ENCODE peak calls at places on chromosome 15, in nine cellular contexts. T is ureter; H is NCI-H2081; V is EH; R is T-helper 2 cell; N is activated CD8-positive, alpha-beta memory T cell treated with anti-CD3 and anti-CD28 coated beads for 24 hours; E is skeletal muscle cell; D is T-helper 22 cell; X is mesendoderm. P is an unnamed sample.

GRCh38 chr15:47376190-47376589 is 341.1 kb upstream of the SEMA6D start:
- DNase-seq in D (no peak), V (no peak), T (no peak), R (no peak), E (no peak), X (no peak), H (no peak), N (no peak), P (no peak)

GRCh38 chr15:74725845-74726773 is 781 bp upstream of the CYP1A1 start:
- DNase-seq in X (peak; percentile 34), V (peak; percentile 32), H (peak; percentile 37), E (no peak), N (peak; percentile 90), T (no peak), D (peak; percentile 20), R (peak; percentile 13), P (no peak)

GRCh38 chr15:78996876-78997275 is 52.0 kb upstream of the CTSH start:
- DNase-seq in E (no peak), X (peak; percentile 35), H (no peak), D (no peak), N (no peak), T (no peak), R (no peak), V (peak; percentile 46), P (no peak)

GRCh38 chr15:67290319-67290718 is 35.7 kb downstream of the IQCH start:
- DNase-seq in V (peak; percentile 7), E (no peak), R (no peak), T (no peak), X (no peak), D (no peak), H (no peak), N (no peak), P (no peak)

GRCh38 chr15:68311464-68311835 is 33.9 kb downstream of the FEM1B start:
- DNase-seq in H (no peak), T (peak; percentile 28), R (no peak), V (no peak), E (no peak), N (peak; percentile 32), X (no peak), D (no peak), P (no peak)

GRCh38 chr15:82832601-82833209 is 23.3 kb downstream of the WHAMM start:
- DNase-seq in R (no peak), E (peak; percentile 58), H (no peak), N (no peak), X (no peak), V (peak; percentile 90), T (no peak), D (no peak), P (no peak)

GRCh38 chr15:61119556-61119955 is 109.5 kb downstream of the RORA start:
- DNase-seq in D (no peak), E (peak; percentile 23), T (no peak), R (no peak), X (no peak), H (no peak), V (no peak), N (no peak), P (no peak)

GRCh38 chr15:58348095-58348812 is 83.5 kb upstream of the LIPC start:
- DNase-seq in T (no peak), H (peak; percentile 30), R (no peak), N (no peak), E (no peak), D (no peak), X (no peak), V (no peak), P (no peak)

GRCh38 chr15:69704229-69704628 is 251.6 kb downstream of the RPLP1 start:
- DNase-seq in R (no peak), D (no peak), V (no peak), X (no peak), E (no peak), H (no peak), T (no peak), N (no peak), P (no peak)